ENCODE peak calls at places on chromosomes 4 and X, in seven cellular contexts. P, O, M, G, C, Q and D are unnamed samples.

GRCh38 chr4:86544313-86544966 is 49.7 kb upstream of the PTPN13 start:
- DNase-seq in P (no peak), O (no peak), M (no peak), G (no peak), C (no peak), Q (peak; percentile 19), D (no peak)

GRCh38 chrX:113548308-113549015 is 707.8 kb upstream of the AMOT start:
- DNase-seq in P (no peak), O (no peak), M (no peak), G (no peak), C (no peak), Q (no peak), D (no peak)

GRCh38 chrX:119155416-119156035 is 27.9 kb upstream of the KIAA1210 start:
- DNase-seq in P (no peak), O (no peak), M (no peak), G (no peak), C (peak; percentile 40), Q (no peak), D (peak; percentile 31)

GRCh38 chr4:101599620-101600019 is 190.9 kb upstream of the BANK1 start:
- DNase-seq in P (no peak), O (no peak), M (no peak), G (no peak), C (peak; percentile 56), Q (no peak), D (peak; percentile 75)

GRCh38 chr4:40887690-40888089 is 137.9 kb downstream of the NSUN7 start:
- DNase-seq in P (no peak), O (no peak), M (no peak), G (no peak), C (peak; percentile 92), Q (no peak), D (peak; percentile 34)

GRCh38 chr4:67885727-67886126 is 1.9 kb upstream of the TMPRSS11D start:
- DNase-seq in P (no peak), O (no peak), M (peak; percentile 15), G (no peak), C (peak; percentile 98), Q (no peak), D (peak; percentile 93)

GRCh38 chr4:71212216-71212615 is 126.6 kb upstream of the SLC4A4 start:
- DNase-seq in P (no peak), O (no peak), M (no peak), G (no peak), C (no peak), Q (no peak), D (peak; percentile 19)

GRCh38 chr4:7195546-7196282 is 3.4 kb downstream of the SORCS2 start:
- DNase-seq in P (no peak), O (no peak), M (no peak), G (no peak), C (no peak), Q (no peak), D (no peak)

GRCh38 chrX:106481341-106481740 is 130.4 kb upstream of the RADX start:
- DNase-seq in P (no peak), O (no peak), M (peak; percentile 6), G (no peak), C (peak; percentile 41), Q (peak; percentile 19), D (peak; percentile 33)

GRCh38 chrX:4485917-4486316 is 772.5 kb upstream of the PRKX start:
- DNase-seq in P (no peak), O (no peak), M (no peak), G (no peak), C (no peak), Q (no peak), D (no peak)